ENCODE peak calls at places on chromosome 15, in eight cellular contexts. I is ovary; S is iris pigment epithelial cell; W is stimulated activated CD4-positive, alpha-beta T cell treated with anti-CD3 and anti-CD28 coated beads, TNF-alpha, amount 100 ng/mL, for 4 hours; Z is NCI-H1436 treated with DMSO at 0.1 percent for 48 hours; O is GM12865; M is B cell; Y is mucosa of descending colon. A is an unnamed sample.
A peak's percentile ranks its signal among the peaks of the same experiment; 100 is the strongest.

GRCh38 chr15:90818251-90819210 is 49.9 kb upstream of the FURIN start:
- DNase-seq in S (no peak), I (no peak), O (peak; percentile 35), W (peak; percentile 17), Z (peak; percentile 2), Y (no peak), M (peak; percentile 81), A (peak; percentile 68)

GRCh38 chr15:69729167-69729748 is 276.6 kb downstream of the RPLP1 start:
- DNase-seq in W (peak; percentile 73), Y (peak; percentile 84), O (peak; percentile 62), S (peak; percentile 23), I (peak; percentile 47), M (peak; percentile 61), Z (no peak), A (peak; percentile 69)

GRCh38 chr15:27492021-27492621 is 521.1 kb downstream of the GABRG3 start:
- DNase-seq in Y (no peak), S (peak; percentile 19), W (no peak), I (no peak), Z (no peak), O (no peak), M (no peak), A (no peak)

GRCh38 chr15:61196156-61196555 is 32.9 kb downstream of the RORA start:
- DNase-seq in O (no peak), W (no peak), Z (no peak), M (no peak), I (no peak), Y (no peak), S (no peak), A (no peak)

GRCh38 chr15:74172751-74173544 is 562 bp upstream of the ISLR start:
- DNase-seq in Y (peak; percentile 39), Z (no peak), I (peak; percentile 91), S (peak; percentile 67), O (no peak), M (no peak), W (no peak), A (no peak)

GRCh38 chr15:57485869-57486268 is 105.8 kb upstream of the MYZAP start:
- DNase-seq in I (no peak), M (no peak), W (no peak), S (peak; percentile 90), O (no peak), Y (no peak), Z (no peak), A (no peak)

GRCh38 chr15:89740137-89740536 is 10.9 kb downstream of the MESP1 start:
- DNase-seq in W (no peak), Y (peak; percentile 82), O (peak; percentile 85), S (peak; percentile 66), I (no peak), Z (peak; percentile 41), M (peak; percentile 72), A (peak; percentile 80)

GRCh38 chr15:44598892-44599291 is 61.9 kb downstream of the EIF3J start:
- DNase-seq in O (no peak), I (no peak), S (peak; percentile 92), M (no peak), W (no peak), Y (no peak), Z (no peak), A (no peak)

GRCh38 chr15:75455982-75456531 is 4.6 kb upstream of the SIN3A start:
- DNase-seq in Y (peak; percentile 69), O (peak; percentile 68), S (peak; percentile 65), Z (no peak), I (no peak), W (peak; percentile 26), M (peak; percentile 59), A (peak; percentile 56)

GRCh38 chr15:100932676-100933348 is 13.7 kb downstream of the LRRK1 start:
- DNase-seq in Y (no peak), Z (no peak), W (no peak), M (no peak), S (no peak), O (no peak), I (no peak), A (no peak)

GRCh38 chr15:60526127-60526616 is 47.2 kb upstream of the ICE2 start:
- DNase-seq in W (no peak), Z (no peak), O (no peak), I (no peak), S (no peak), M (no peak), Y (no peak), A (no peak)

GRCh38 chr15:40595773-40596172 is 1.7 kb downstream of the KNL1 start:
- DNase-seq in Y (no peak), W (no peak), S (no peak), I (no peak), Z (no peak), M (no peak), O (no peak), A (no peak)

GRCh38 chr15:60905587-60905986 is 323.5 kb downstream of the RORA start:
- DNase-seq in Y (peak; percentile 14), Z (no peak), O (peak; percentile 33), I (no peak), W (peak; percentile 21), M (no peak), S (no peak), A (no peak)

GRCh38 chr15:57320543-57321220 is 55.6 kb upstream of the CGNL1 start:
- DNase-seq in I (no peak), Z (no peak), S (peak; percentile 72), Y (no peak), W (no peak), M (peak; percentile 49), O (no peak), A (no peak)

GRCh38 chr15:99496302-99496629 is 69.5 kb upstream of the MEF2A start:
- DNase-seq in Z (no peak), O (no peak), Y (no peak), I (no peak), M (peak; percentile 23), S (no peak), W (no peak), A (no peak)

GRCh38 chr15:70748281-70748747 is 15.0 kb downstream of the UACA start:
- DNase-seq in Y (peak; percentile 30), S (no peak), O (no peak), Z (no peak), I (no peak), M (no peak), W (no peak), A (no peak)

GRCh38 chr15:101115887-101116680 is 135.8 kb downstream of the CHSY1 start:
- DNase-seq in M (no peak), O (no peak), W (no peak), S (peak; percentile 34), Y (no peak), Z (no peak), I (peak; percentile 73), A (no peak)

GRCh38 chr15:56052389-56053045 is 59.1 kb upstream of the NEDD4 start:
- DNase-seq in Y (no peak), M (peak; percentile 28), O (peak; percentile 50), Z (peak; percentile 9), W (no peak), S (peak; percentile 57), I (no peak), A (peak; percentile 59)

GRCh38 chr15:31887246-31887645 is 143.1 kb upstream of the CHRNA7 start:
- DNase-seq in Y (no peak), M (no peak), I (no peak), W (no peak), Z (no peak), S (no peak), O (no peak), A (no peak)

GRCh38 chr15:66721501-66721937 is 19.5 kb downstream of the SMAD6 start:
- DNase-seq in Y (no peak), S (peak; percentile 63), O (no peak), M (no peak), Z (no peak), I (no peak), W (no peak), A (no peak)

GRCh38 chr15:40471778-40472130 is 970 bp downstream of the CHST14 start:
- DNase-seq in S (no peak), O (no peak), W (no peak), Y (no peak), M (no peak), Z (no peak), I (no peak), A (no peak)

GRCh38 chr15:68640791-68641331 is 62.1 kb downstream of the CORO2B start:
- DNase-seq in S (no peak), Z (no peak), Y (no peak), O (no peak), M (no peak), W (no peak), I (peak; percentile 86), A (no peak)

GRCh38 chr15:94287794-94288246 is 56.5 kb downstream of the MCTP2 start:
- DNase-seq in W (peak; percentile 9), O (peak; percentile 60), Y (no peak), I (no peak), Z (no peak), M (peak; percentile 44), S (no peak), A (peak; percentile 44)

GRCh38 chr15:89917442-89918085 is 4.8 kb upstream of the ARPIN start:
- DNase-seq in Y (no peak), W (no peak), S (no peak), I (no peak), M (no peak), O (no peak), Z (no peak), A (no peak)

GRCh38 chr15:42059661-42060476 is 34.5 kb downstream of the PLA2G4D start:
- DNase-seq in Z (no peak), I (peak; percentile 68), Y (peak; percentile 85), O (peak; percentile 67), S (peak; percentile 28), W (peak; percentile 55), M (peak; percentile 65), A (peak; percentile 74)